ENCODE peak calls at places on chromosomes 3 and 15, in eight cellular contexts. C, P, Z, A, H, S, Q and W are unnamed samples.
A peak's percentile ranks its signal among the peaks of the same experiment; 100 is the strongest.

GRCh38 chr15:38297623-38298388 is 45.2 kb downstream of the SPRED1 start:
- DNase-seq in Q (no peak), S (no peak), Z (no peak), P (peak; percentile 52), C (no peak), A (no peak), H (no peak), W (no peak)

GRCh38 chr3:3084890-3085289 is 25.3 kb downstream of the IL5RA start:
- DNase-seq in P (no peak), C (no peak), S (no peak), H (no peak), Q (no peak), Z (no peak), A (no peak), W (no peak)

GRCh38 chr15:95910643-95911212 is 419.8 kb upstream of the NR2F2 start:
- DNase-seq in P (no peak), C (no peak), Z (no peak), A (no peak), H (no peak), Q (no peak), S (no peak), W (no peak)

GRCh38 chr3:170640737-170641171 is 54.9 kb upstream of the SLC7A14 start:
- DNase-seq in Z (no peak), Q (no peak), A (no peak), H (no peak), C (no peak), P (no peak), S (no peak), W (no peak)

GRCh38 chr3:189108735-189109134 is 63.0 kb upstream of the TPRG1 start:
- DNase-seq in P (no peak), A (no peak), C (no peak), S (no peak), Z (no peak), Q (no peak), H (no peak), W (no peak)

GRCh38 chr3:10417849-10418248 is 87.5 kb downstream of the ATP2B2 start:
- DNase-seq in Z (no peak), P (no peak), C (no peak), Q (no peak), S (no peak), A (no peak), H (no peak), W (no peak)

GRCh38 chr15:27679621-27680521 is 419.2 kb downstream of the OCA2 start:
- DNase-seq in Z (no peak), H (no peak), A (no peak), C (no peak), S (peak; percentile 89), Q (no peak), P (no peak), W (no peak)

GRCh38 chr15:63793046-63793483 is 40.7 kb downstream of the HERC1 start:
- DNase-seq in P (no peak), Q (no peak), S (no peak), A (no peak), C (no peak), H (no peak), Z (no peak), W (no peak)

GRCh38 chr3:46423588-46423987 is 16.5 kb downstream of the CCRL2 start:
- DNase-seq in H (no peak), Z (no peak), S (peak; percentile 42), A (no peak), P (no peak), C (no peak), Q (no peak), W (no peak)

GRCh38 chr15:90419738-90420487 is 31.9 kb downstream of the IQGAP1 start:
- DNase-seq in A (peak; percentile 61), Q (no peak), H (no peak), S (no peak), Z (no peak), C (no peak), P (peak; percentile 72), W (no peak)

GRCh38 chr15:66830358-66830757 is 128.3 kb downstream of the SMAD6 start:
- DNase-seq in S (no peak), Z (no peak), C (no peak), A (peak; percentile 20), P (peak; percentile 82), Q (no peak), H (no peak), W (no peak)

GRCh38 chr3:14538451-14539088 is 1.6 kb downstream of the GRIP2 start:
- DNase-seq in C (no peak), Z (no peak), S (no peak), P (no peak), A (no peak), H (no peak), Q (no peak), W (no peak)

GRCh38 chr3:173173652-173174051 is 32.6 kb upstream of the SPATA16 start:
- DNase-seq in P (no peak), Q (no peak), A (no peak), S (no peak), H (no peak), C (no peak), Z (no peak), W (no peak)

GRCh38 chr15:40256642-40257235 is 17.9 kb downstream of the PAK6 start:
- DNase-seq in H (no peak), P (no peak), Q (no peak), C (no peak), S (no peak), Z (no peak), A (peak; percentile 74), W (no peak)

GRCh38 chr3:144085964-144086363 is 114.3 kb downstream of the DIPK2A start:
- DNase-seq in Z (no peak), P (no peak), H (no peak), A (peak; percentile 69), S (peak; percentile 76), C (no peak), Q (no peak), W (no peak)

GRCh38 chr15:101091080-101092017 is 160.5 kb downstream of the CHSY1 start:
- DNase-seq in S (no peak), C (no peak), P (peak; percentile 78), A (peak; percentile 89), Q (no peak), H (no peak), Z (no peak), W (peak; percentile 19)

GRCh38 chr3:171672124-171672523 is 138.2 kb downstream of the PLD1 start:
- DNase-seq in Q (no peak), C (no peak), P (no peak), H (no peak), S (no peak), A (no peak), Z (no peak), W (no peak)

GRCh38 chr3:56939759-56940323 is 120.6 kb upstream of the SPATA12 start:
- DNase-seq in S (no peak), Z (no peak), A (no peak), P (no peak), H (no peak), Q (no peak), C (no peak), W (no peak)

GRCh38 chr15:52011711-52012144 is 7.3 kb upstream of the MAPK6 start:
- DNase-seq in H (no peak), Q (no peak), Z (no peak), P (no peak), C (no peak), S (peak; percentile 66), A (no peak), W (peak; percentile 35)

GRCh38 chr3:82048711-82049110 is 287.3 kb upstream of the GBE1 start:
- DNase-seq in S (no peak), Z (no peak), Q (no peak), A (no peak), C (no peak), H (no peak), P (no peak), W (no peak)

GRCh38 chr15:26177816-26178215 is 314.7 kb upstream of the ATP10A start:
- DNase-seq in Z (no peak), H (no peak), S (no peak), Q (no peak), A (no peak), C (no peak), P (no peak), W (no peak)